ENCODE peak calls at places on chromosomes 3 and 15, in seven cellular contexts. U, F, O, X, G, S and A are unnamed samples.

GRCh38 chr3:27679691-27680090 is 42.4 kb downstream of the EOMES start:
- DNase-seq in U (no peak), F (no peak), O (no peak), X (no peak), G (no peak), S (no peak), A (no peak)

GRCh38 chr3:23668430-23668904 is 137.3 kb upstream of the UBE2E1 start:
- DNase-seq in U (no peak), F (no peak), O (no peak), X (no peak), G (no peak), S (no peak), A (no peak)

GRCh38 chr3:45911496-45912226 is 25.3 kb downstream of the CCR9 start:
- DNase-seq in U (no peak), F (no peak), O (no peak), X (no peak), G (no peak), S (no peak), A (no peak)

GRCh38 chr15:31350771-31351170 is 24.1 kb downstream of the KLF13 start:
- DNase-seq in U (no peak), F (no peak), O (no peak), X (no peak), G (no peak), S (no peak), A (no peak)

GRCh38 chr15:63339006-63339766 is 42.5 kb downstream of the CA12 start:
- DNase-seq in U (no peak), F (no peak), O (no peak), X (no peak), G (no peak), S (no peak), A (no peak)

GRCh38 chr3:151708868-151709267 is 24.9 kb upstream of the AADACL2 start:
- DNase-seq in U (no peak), F (no peak), O (no peak), X (no peak), G (no peak), S (no peak), A (no peak)

GRCh38 chr3:134869153-134869726 is 74.2 kb downstream of the EPHB1 start:
- DNase-seq in U (no peak), F (peak), O (no peak), X (no peak), G (no peak), S (peak), A (no peak)

GRCh38 chr3:17553080-17553479 is 189.4 kb downstream of the TBC1D5 start:
- DNase-seq in U (no peak), F (no peak), O (no peak), X (no peak), G (no peak), S (no peak), A (no peak)

GRCh38 chr3:185655426-185656320 is 69.6 kb downstream of the SENP2 start:
- DNase-seq in U (no peak), F (no peak), O (no peak), X (no peak), G (no peak), S (no peak), A (no peak)

GRCh38 chr3:106457278-106458210 is 588.7 kb upstream of the CBLB start:
- DNase-seq in U (no peak), F (peak), O (peak), X (peak), G (no peak), S (no peak), A (peak)

GRCh38 chr15:28873585-28874139 is 12.1 kb upstream of the APBA2 start:
- DNase-seq in U (no peak), F (no peak), O (no peak), X (no peak), G (no peak), S (no peak), A (peak)

GRCh38 chr3:102114264-102114979 is 265.1 kb downstream of the NFKBIZ start:
- DNase-seq in U (no peak), F (no peak), O (no peak), X (no peak), G (no peak), S (no peak), A (no peak)